ENCODE peak calls at places on chromosomes 16 and 17, in nine cellular contexts. U, I, V, H, Z, S, B, G and E are unnamed samples.

GRCh38 chr16:55843105-55843395 is 10.2 kb upstream of the CES1 start:
- DNase-seq in V (no peak), G (no peak), B (no peak), I (no peak), Z (no peak), U (no peak), S (no peak), H (no peak), E (no peak)

GRCh38 chr17:31224366-31224765 is 72.7 kb downstream of the OMG start:
- DNase-seq in H (no peak), B (no peak), Z (no peak), V (no peak), I (no peak), G (no peak), U (no peak), S (no peak), E (no peak)

GRCh38 chr17:57541472-57542394 is 203.4 kb downstream of the CCDC182 start:
- DNase-seq in I (no peak), V (no peak), Z (peak), G (no peak), U (no peak), B (peak), H (no peak), S (no peak), E (no peak)

GRCh38 chr17:74354123-74354522 is 7.5 kb downstream of the BTBD17 start:
- DNase-seq in G (peak), H (no peak), V (peak), U (no peak), B (no peak), Z (peak), S (peak), I (peak), E (peak)

GRCh38 chr17:48037036-48037881 is at the start of gene COPZ2:
- DNase-seq in I (peak), G (peak), H (peak), V (peak), Z (peak), U (peak), S (peak), B (peak), E (peak)

GRCh38 chr16:88458039-88458772 is 5.1 kb downstream of the ZFPM1 start:
- DNase-seq in I (no peak), Z (no peak), S (no peak), B (no peak), U (no peak), G (no peak), V (no peak), H (no peak), E (no peak)

GRCh38 chr17:48605991-48606891 is 1.5 kb upstream of the HOXB6 start:
- DNase-seq in V (peak), Z (no peak), I (no peak), U (no peak), B (no peak), G (no peak), H (no peak), S (no peak), E (no peak)

GRCh38 chr16:772959-773358 is 12.4 kb downstream of the MSLN start:
- DNase-seq in U (no peak), I (no peak), V (no peak), H (no peak), G (no peak), B (no peak), S (no peak), Z (no peak), E (no peak)

GRCh38 chr17:45651145-45651713 is 132.9 kb upstream of the CRHR1 start:
- DNase-seq in S (no peak), H (no peak), B (no peak), I (no peak), U (no peak), Z (no peak), G (no peak), V (no peak), E (no peak)

GRCh38 chr16:67917852-67918236 is 13.8 kb downstream of the CTRL start:
- DNase-seq in U (no peak), G (peak), Z (peak), S (no peak), H (peak), B (no peak), V (no peak), I (no peak), E (no peak)

GRCh38 chr17:17877548-17878358 is 41.0 kb upstream of the SREBF1 start:
- DNase-seq in V (peak), U (no peak), S (no peak), G (no peak), I (no peak), Z (peak), H (peak), B (peak), E (no peak)

GRCh38 chr16:35186045-35186759 is 1726.8 kb downstream of the TP53TG3F start:
- DNase-seq in G (no peak), H (no peak), S (no peak), Z (no peak), V (no peak), U (no peak), B (no peak), I (no peak), E (no peak)

GRCh38 chr17:64017381-64017980 is 3.0 kb downstream of the ICAM2 start:
- DNase-seq in G (no peak), H (no peak), S (no peak), I (no peak), B (no peak), Z (no peak), V (no peak), U (peak), E (peak)